ENCODE peak calls at places on chromosomes 5 and 9, in ten cellular contexts. G is ovary; N is CD8-positive, alpha-beta T cell; I is HCT116; M is fibroblast of lung; O is A549; K is IMR-90; E is HFF-Myc; V is mammary epithelial cell; A is fibroblast of mammary gland. T is an unnamed sample.

GRCh38 chr9:134968011-134968822 is 50.5 kb upstream of the FCN1 start:
- DNase-seq in K (peak), E (peak), O (no peak), I (no peak), G (no peak), M (peak), V (no peak), A (peak), N (no peak), T (peak)

GRCh38 chr5:459562-460412 is 16.8 kb downstream of the EXOC3 start:
- DNase-seq in O (no peak), I (no peak), G (peak), V (no peak), A (no peak), K (no peak), M (no peak), E (no peak), N (no peak), T (no peak)

GRCh38 chr9:126804198-126804695 is 593 bp upstream of the ZBTB43 start:
- DNase-seq in K (no peak), V (no peak), E (no peak), O (no peak), A (no peak), M (no peak), N (no peak), G (no peak), I (no peak), T (no peak)

GRCh38 chr9:72577212-72577753 is 55.9 kb downstream of the TMC1 start:
- DNase-seq in V (peak), A (peak), G (no peak), K (peak), I (peak), N (no peak), M (peak), O (peak), E (peak), T (peak)

GRCh38 chr5:24642022-24642421 is 2.8 kb downstream of the CDH10 start:
- DNase-seq in A (peak), V (peak), N (no peak), I (no peak), O (no peak), K (peak), M (peak), E (no peak), G (no peak), T (no peak)

GRCh38 chr5:65971643-65972042 is 45.3 kb downstream of the ERBIN start:
- DNase-seq in E (no peak), O (no peak), I (no peak), A (no peak), M (no peak), G (no peak), V (no peak), K (no peak), N (no peak), T (no peak)

GRCh38 chr5:136028782-136029742 is at the start of gene TGFBI:
- DNase-seq in O (peak), M (peak), K (peak), N (no peak), E (no peak), V (peak), I (no peak), A (peak), G (peak), T (peak)

GRCh38 chr5:133741818-133742355 is 129.5 kb upstream of the FSTL4 start:
- DNase-seq in M (no peak), A (no peak), K (no peak), O (no peak), N (no peak), I (no peak), E (no peak), G (no peak), V (no peak), T (no peak)

GRCh38 chr9:81877047-81877446 is 51.2 kb upstream of the SPATA31D4 start:
- DNase-seq in O (no peak), N (no peak), I (no peak), M (no peak), K (no peak), G (no peak), V (no peak), E (no peak), A (no peak), T (no peak)

GRCh38 chr9:3136999-3137675 is 293.2 kb upstream of the PUM3 start:
- DNase-seq in O (no peak), E (no peak), A (peak), I (no peak), G (no peak), N (no peak), K (no peak), V (peak), M (no peak), T (no peak)

GRCh38 chr9:5582835-5583195 is 46.1 kb upstream of the RIC1 start:
- DNase-seq in M (peak), V (peak), I (no peak), A (peak), N (no peak), O (no peak), E (no peak), G (no peak), K (peak), T (peak)

GRCh38 chr9:93288891-93289883 is 105.2 kb downstream of the WNK2 start:
- DNase-seq in V (peak), E (no peak), K (peak), M (peak), A (peak), O (peak), N (no peak), G (peak), I (no peak), T (peak)

GRCh38 chr5:38187532-38187931 is 70.8 kb upstream of the EGFLAM start:
- DNase-seq in K (no peak), N (no peak), V (no peak), G (no peak), E (no peak), A (no peak), I (no peak), O (no peak), M (no peak), T (no peak)

DNA sequence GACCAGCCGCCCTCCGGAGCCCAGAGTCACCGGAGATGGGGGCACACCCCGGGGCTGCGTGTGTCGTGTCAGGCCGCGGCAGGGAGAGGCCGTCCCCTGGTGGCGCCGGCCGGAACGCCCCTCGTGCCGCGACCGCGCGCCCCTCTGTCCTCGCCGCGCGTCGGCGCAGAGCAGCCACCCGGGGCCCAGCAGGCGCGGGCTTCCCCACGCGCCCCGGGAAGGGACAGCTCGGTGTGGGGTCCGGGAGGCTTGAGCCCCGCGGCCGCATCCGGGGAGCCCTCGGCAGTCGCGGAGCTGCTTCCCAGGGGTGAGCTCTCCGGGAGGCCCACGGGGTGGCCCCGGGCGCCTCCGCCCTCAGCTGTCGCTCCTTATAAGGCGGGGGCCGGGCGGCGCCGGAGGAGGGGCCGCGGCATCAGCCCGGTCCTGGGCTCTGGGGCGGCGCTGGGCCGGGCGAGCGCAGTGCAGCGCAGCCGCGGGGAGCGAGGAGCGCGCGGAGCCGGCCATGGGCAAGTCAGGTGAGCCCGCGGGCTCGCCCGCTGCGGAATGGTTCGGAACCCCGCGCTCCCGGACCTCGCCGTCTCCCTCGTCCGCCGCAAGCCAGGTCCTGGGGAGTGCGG is at the start of gene GLIPR2:
- DNase-seq in I (peak), N (peak), G (peak), O (peak), M (peak), V (peak), K (peak), E (no peak), A (peak), T (peak)
- TF ChIP-seq CTCF in I (no peak), N (peak), G (no peak), O (no peak), M (no peak), V (no peak), K (peak), E (peak), A (no peak), T (peak)

GRCh38 chr5:155728146-155728856 is 598.7 kb upstream of the SGCD start:
- DNase-seq in K (peak), E (no peak), V (peak), I (no peak), G (peak), M (peak), N (no peak), A (peak), O (peak), T (peak)
- H3K4me3 ChIP-seq in K (peak), E (no peak), V (peak), I (no peak), G (peak), M (no peak), N (no peak), A (no peak), O (peak), T (peak)

DNA sequence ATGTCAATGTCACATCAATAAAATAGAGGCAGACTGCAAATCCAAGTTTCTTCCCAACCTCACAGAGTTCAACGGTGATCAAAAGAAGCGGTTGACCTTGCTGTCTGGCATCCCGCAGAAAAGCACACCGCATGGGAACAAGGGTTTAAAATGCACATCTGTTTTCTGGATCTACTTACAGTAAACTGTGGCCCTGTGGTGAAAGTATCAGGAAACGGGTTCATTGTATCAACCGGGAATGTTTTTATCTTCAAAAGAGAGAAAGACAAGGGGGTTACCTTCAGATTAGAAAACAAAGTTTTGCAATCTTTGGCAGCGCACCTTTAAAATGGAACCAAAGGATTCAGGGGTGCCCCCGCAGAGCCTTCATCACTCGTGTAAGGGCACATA is 15.5 kb upstream of the FRRS1L start:
- DNase-seq in A (no peak), V (no peak), K (no peak), O (no peak), M (no peak), G (no peak), E (no peak), N (no peak), I (no peak), T (no peak)
- TF ChIP-seq CTCF in A (no peak), V (no peak), K (no peak), O (no peak), M (no peak), G (no peak), E (no peak), N (no peak), I (no peak), T (no peak)

DNA sequence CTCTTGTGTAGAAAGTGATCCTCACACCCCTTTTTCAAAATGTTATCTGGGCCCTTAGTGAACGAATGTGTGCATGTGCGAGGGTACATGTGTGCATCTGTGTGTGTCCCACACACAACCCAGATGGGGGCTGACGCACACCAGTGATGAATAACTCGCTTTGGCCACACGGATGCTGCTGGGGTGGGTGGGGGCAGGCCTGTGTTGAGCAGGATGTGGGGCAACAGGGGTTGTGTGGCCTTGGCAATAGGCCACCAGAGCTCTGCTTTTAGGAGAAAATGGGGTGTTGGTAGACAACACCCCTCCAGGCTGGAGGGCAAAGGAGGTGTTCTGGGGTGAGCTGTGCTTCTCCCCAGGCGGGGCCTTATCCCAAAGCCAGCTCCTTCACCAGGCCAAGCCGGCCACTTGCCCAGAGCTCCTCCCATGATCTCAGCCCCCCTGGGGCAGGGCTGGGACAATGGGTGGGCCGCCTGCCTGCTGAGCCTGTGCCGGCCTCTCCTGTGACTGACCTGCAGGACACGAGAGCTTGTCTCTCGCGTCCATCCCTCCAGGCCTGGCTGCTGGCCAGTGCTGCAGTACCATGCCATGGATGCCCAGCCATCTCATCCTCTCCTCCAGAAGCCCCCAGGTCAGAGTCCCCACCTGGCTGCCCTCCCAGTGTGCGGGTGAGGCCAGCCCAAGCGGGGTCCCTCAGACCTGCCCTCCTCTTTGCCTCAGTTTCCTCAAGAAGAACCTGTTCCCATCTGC is 1.7 kb downstream of the DBN1 start:
- DNase-seq in M (peak), K (peak), G (no peak), O (no peak), E (no peak), V (no peak), I (no peak), N (peak), A (peak), T (peak)
- H3K4me3 ChIP-seq in M (peak), K (peak), G (peak), O (peak), E (peak), V (peak), I (peak), N (peak), A (peak), T (peak)

DNA sequence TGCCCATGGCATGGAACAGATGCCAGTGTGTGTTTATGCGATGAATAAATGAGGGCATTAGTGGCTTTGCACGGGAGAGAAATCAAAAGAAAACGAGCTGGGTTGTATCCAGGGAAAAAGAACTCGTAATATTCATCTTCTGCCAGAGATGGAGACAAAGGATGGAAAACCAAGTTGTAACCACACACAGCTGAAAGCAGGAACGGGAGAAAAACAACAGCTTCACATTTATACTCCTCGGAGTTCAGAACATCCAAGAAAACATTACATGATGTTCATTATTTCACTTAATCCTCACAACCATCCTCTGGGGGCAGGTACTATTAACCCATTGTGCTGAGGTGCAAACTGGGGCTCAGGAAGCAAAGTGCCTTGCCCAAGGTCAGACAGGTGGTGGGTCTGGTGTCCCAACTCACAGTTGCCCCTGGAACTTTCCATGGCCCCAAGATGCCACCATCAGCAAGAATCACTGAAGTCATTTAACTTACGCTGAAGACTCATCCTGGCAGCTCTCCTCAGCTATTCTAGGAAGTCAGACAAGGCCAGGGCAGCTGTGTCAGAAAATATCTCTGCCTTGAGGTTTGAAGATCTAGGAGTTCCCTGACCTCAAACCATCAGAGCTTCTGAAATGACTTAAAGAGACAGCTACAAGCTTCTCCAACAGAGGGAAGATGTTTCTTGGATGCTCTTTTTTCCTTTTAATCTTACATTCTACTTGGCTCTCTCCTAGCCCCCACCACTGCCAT is 250.4 kb downstream of the NSG2 start:
- DNase-seq in E (no peak), A (no peak), V (no peak), N (no peak), O (no peak), I (no peak), G (no peak), M (peak), K (no peak), T (no peak)
- TF ChIP-seq CTCF in E (no peak), A (no peak), V (no peak), N (no peak), O (no peak), I (no peak), G (no peak), M (no peak), K (no peak), T (no peak)

DNA sequence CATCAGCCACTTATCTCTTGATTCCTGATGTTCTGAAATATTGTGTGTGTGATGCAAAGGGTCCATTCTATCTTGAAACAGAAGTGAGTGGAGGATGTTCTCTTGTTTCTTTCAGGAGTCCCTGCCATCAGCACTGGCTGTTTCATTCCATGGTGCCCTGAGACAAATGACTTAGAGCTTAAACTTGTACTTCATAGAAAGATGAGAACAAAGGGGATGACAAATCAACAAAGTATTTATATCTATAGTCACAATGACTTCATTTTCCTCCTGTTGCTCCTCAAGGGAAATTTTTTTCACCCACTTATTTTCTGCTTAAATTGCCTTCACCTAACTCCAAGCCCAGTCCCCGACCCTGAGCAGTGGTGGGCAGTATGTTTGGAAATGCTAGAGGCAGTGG is 171.6 kb downstream of the TARS1 start:
- DNase-seq in N (no peak), G (no peak), V (peak), A (peak), O (no peak), E (no peak), I (no peak), K (peak), M (peak), T (peak)
- H3K4me3 ChIP-seq in N (no peak), G (no peak), V (no peak), A (no peak), O (no peak), E (no peak), I (no peak), K (no peak), M (no peak), T (no peak)

GRCh38 chr5:13833440-13833839 is 111.0 kb downstream of the DNAH5 start:
- DNase-seq in G (no peak), M (no peak), A (no peak), E (no peak), N (no peak), K (no peak), O (no peak), I (no peak), V (no peak), T (no peak)
- TF ChIP-seq CTCF in G (no peak), M (no peak), A (no peak), E (no peak), N (no peak), K (no peak), O (no peak), I (no peak), V (no peak), T (no peak)

GRCh38 chr9:114370985-114371335 is 16.8 kb downstream of the AKNA start:
- DNase-seq in K (no peak), I (no peak), E (no peak), A (no peak), N (no peak), O (no peak), G (no peak), M (no peak), V (no peak), T (no peak)

GRCh38 chr9:114371343-114371985 is 16.3 kb downstream of the AKNA start:
- DNase-seq in M (no peak), G (no peak), V (no peak), N (no peak), I (no peak), K (no peak), O (no peak), A (no peak), E (no peak), T (no peak)

GRCh38 chr9:114367823-114368609 is 19.8 kb downstream of the AKNA start:
- DNase-seq in A (no peak), M (no peak), G (no peak), E (no peak), V (no peak), O (no peak), N (no peak), K (no peak), I (no peak), T (no peak)

GRCh38 chr9:114370251-114370984 is 17.4 kb downstream of the AKNA start:
- DNase-seq in N (no peak), O (no peak), I (no peak), A (no peak), M (no peak), E (no peak), K (no peak), V (no peak), G (no peak), T (no peak)

GRCh38 chr9:114369567-114370240 is 18.1 kb downstream of the AKNA start:
- DNase-seq in E (no peak), K (no peak), G (no peak), V (no peak), N (no peak), I (no peak), O (no peak), A (no peak), M (no peak), T (no peak)
- H3K4me3 ChIP-seq in E (no peak), K (no peak), G (no peak), V (no peak), N (no peak), I (no peak), O (no peak), A (no peak), M (no peak), T (no peak)

DNA sequence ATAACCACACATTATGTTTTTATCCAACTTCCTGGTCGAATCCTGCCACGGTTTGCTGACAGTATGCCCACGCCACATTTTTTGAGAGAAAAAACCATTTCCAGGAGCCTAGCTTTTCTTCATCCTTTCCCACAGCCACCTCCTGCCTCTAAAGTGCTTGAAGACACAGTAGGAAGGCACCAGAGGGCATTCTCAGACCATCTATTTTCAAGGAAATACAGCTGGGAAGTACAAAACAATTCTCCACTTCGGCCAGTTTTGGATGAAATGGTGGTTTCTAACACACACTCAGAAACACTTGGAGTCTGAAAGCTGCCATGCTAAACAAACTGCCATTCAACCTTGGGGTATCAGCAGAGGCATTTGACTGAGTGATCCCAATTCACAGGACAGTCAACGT is 86.3 kb upstream of the RPS23 start:
- DNase-seq in O (no peak), E (no peak), N (no peak), G (no peak), M (peak), V (peak), K (peak), I (no peak), A (peak), T (peak)
- TF ChIP-seq CTCF in O (peak), E (peak), N (no peak), G (no peak), M (peak), V (peak), K (peak), I (peak), A (peak), T (peak)

T was measured in foreskin fibroblast.